ENCODE peak calls at places on chromosomes 3 and 15, in eight cellular contexts. V is pulmonary artery endothelial cell; I is activated CD4-positive, alpha-beta T cell treated with anti-CD3 and anti-CD28 coated beads for 24 hours; C is iPS-NIHi11; T is substantia nigra; D is NCI-H1930; J is endothelial cell of umbilical vein; B is adrenal gland. P is an unnamed sample.

GRCh38 chr3:81723732-81724313 is 37.6 kb downstream of the GBE1 start:
- DNase-seq in V (no peak), I (no peak), C (no peak), T (no peak), D (no peak), J (peak), B (peak), P (no peak)

GRCh38 chr3:105555206-105555605 is 188.5 kb downstream of the ALCAM start:
- DNase-seq in V (no peak), I (no peak), C (no peak), T (no peak), D (no peak), J (no peak), B (no peak), P (no peak)

GRCh38 chr3:115975353-115975752 is 352.0 kb downstream of the GAP43 start:
- DNase-seq in V (no peak), I (no peak), C (no peak), T (no peak), D (no peak), J (no peak), B (no peak), P (no peak)

GRCh38 chr15:78681306-78682012 is 40.4 kb upstream of the CHRNB4 start:
- DNase-seq in V (no peak), I (no peak), C (no peak), T (no peak), D (no peak), J (no peak), B (no peak), P (no peak)

GRCh38 chr15:59197459-59197858 is 9.2 kb upstream of the LDHAL6B start:
- DNase-seq in V (no peak), I (no peak), C (no peak), T (no peak), D (no peak), J (no peak), B (no peak), P (no peak)

GRCh38 chr3:192991351-192991750 is 73.7 kb upstream of the MB21D2 start:
- DNase-seq in V (no peak), I (no peak), C (no peak), T (no peak), D (no peak), J (no peak), B (no peak), P (no peak)

GRCh38 chr15:94164202-94164807 is 67.1 kb upstream of the MCTP2 start:
- DNase-seq in V (no peak), I (peak), C (peak), T (peak), D (peak), J (peak), B (peak), P (peak)

GRCh38 chr15:65333863-65334262 is 29.4 kb downstream of the RNU5B-1 start:
- DNase-seq in V (no peak), I (no peak), C (peak), T (no peak), D (no peak), J (no peak), B (no peak), P (no peak)

GRCh38 chr3:134869153-134869726 is 74.2 kb downstream of the EPHB1 start:
- DNase-seq in V (no peak), I (no peak), C (no peak), T (no peak), D (no peak), J (no peak), B (no peak), P (no peak)

GRCh38 chr15:69280783-69281182 is 17.9 kb upstream of the PAQR5 start:
- DNase-seq in V (no peak), I (no peak), C (no peak), T (no peak), D (no peak), J (no peak), B (no peak), P (no peak)

P was measured in HAP-1.